ENCODE peak calls at places on chromosomes 12 and 14, in six cellular contexts. P is stomach, X is esophagus squamous epithelium, M is gastrocnemius medialis, D is GM12878, I is right lobe of liver. G is an unnamed sample.

GRCh38 chr14:55285048-55285652 is 13.9 kb downstream of the FBXO34 start:
- DNase-seq in P (no peak), X (no peak), M (peak; percentile 31), D (no peak), I (no peak), G (no peak)

GRCh38 chr14:48536318-48536717 is 860.9 kb upstream of the MDGA2 start:
- DNase-seq in P (no peak), X (no peak), M (no peak), D (no peak), I (no peak), G (no peak)

GRCh38 chr12:3049596-3050314 is 27.4 kb upstream of the TSPAN9 start:
- DNase-seq in P (no peak), X (no peak), M (no peak), D (no peak), I (no peak), G (no peak)

GRCh38 chr12:131857908-131858850 is 30.0 kb downstream of the MMP17 start:
- DNase-seq in P (no peak), X (no peak), M (no peak), D (no peak), I (no peak), G (no peak)

GRCh38 chr14:92986254-92987147 is 63.6 kb downstream of the CHGA start:
- DNase-seq in P (peak; percentile 72), X (no peak), M (no peak), D (no peak), I (peak; percentile 68), G (peak; percentile 71)

GRCh38 chr12:87439990-87440827 is 589.0 kb downstream of the C12orf50 start:
- DNase-seq in P (peak; percentile 46), X (no peak), M (no peak), D (no peak), I (no peak), G (no peak)

GRCh38 chr12:23548742-23549141 is 400.7 kb downstream of the SOX5 start:
- DNase-seq in P (no peak), X (no peak), M (no peak), D (no peak), I (no peak), G (no peak)

GRCh38 chr14:88607829-88608228 is 45.0 kb downstream of the ZC3H14 start:
- DNase-seq in P (no peak), X (no peak), M (no peak), D (no peak), I (no peak), G (no peak)

GRCh38 chr12:119864591-119864990 is 12.5 kb downstream of the CIT start:
- DNase-seq in P (no peak), X (no peak), M (no peak), D (no peak), I (no peak), G (no peak)

DNA sequence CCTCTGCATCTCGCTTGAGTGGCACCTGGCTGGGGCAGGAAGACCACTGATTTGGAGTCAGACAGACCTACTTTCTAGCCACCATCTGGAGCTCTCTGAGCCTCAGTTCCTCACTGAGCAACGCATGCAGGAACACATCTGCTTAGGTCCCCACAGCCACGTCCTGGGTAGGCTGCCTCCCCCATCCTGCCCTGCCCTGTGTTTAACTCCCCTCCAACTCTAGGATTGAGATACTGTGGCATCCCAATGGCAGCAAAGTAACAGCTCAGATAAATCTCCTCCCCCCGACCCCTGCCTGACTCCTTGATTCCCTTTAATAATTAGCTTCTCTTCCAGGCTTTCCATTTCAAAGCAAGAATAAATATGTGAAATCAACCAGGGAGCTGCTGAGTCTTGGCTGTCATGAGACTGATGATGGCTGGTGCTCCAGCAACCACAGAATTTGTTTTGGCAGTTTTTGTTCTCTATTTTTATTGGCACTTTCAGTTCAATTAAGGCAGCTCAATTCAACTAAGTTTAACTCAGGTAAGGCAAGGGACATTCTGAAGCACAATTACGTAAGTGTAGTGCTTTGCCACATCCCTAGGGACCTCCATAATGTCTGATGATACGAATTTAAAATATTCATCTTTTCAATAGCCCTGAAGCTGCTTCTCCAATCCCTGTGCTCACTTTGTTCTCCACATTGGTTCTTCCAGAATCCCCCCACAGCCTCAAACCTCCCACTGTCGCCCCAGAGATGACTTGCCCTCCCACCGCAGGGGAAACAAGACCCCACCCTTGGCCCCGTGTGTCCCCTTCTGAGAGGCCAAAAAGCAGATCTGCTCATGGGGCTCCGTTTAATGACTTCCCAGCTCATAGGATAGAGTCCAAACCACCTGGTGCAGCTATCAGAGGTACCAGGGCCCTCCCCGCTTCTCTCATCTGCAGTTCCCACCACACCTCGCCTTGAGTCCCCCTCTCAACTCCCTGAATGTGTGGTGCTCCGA is 58.2 kb downstream of the ESR2 start:
- DNase-seq in P (no peak), X (no peak), M (no peak), D (peak; percentile 93), I (no peak), G (no peak)
- H3K4me3 ChIP-seq in P (no peak overlapping the region), X (no peak overlapping the region), M (no peak overlapping the region), D (peak overlapping the region; percentile 33), I (no peak overlapping the region), G (no peak overlapping the region)

DNA sequence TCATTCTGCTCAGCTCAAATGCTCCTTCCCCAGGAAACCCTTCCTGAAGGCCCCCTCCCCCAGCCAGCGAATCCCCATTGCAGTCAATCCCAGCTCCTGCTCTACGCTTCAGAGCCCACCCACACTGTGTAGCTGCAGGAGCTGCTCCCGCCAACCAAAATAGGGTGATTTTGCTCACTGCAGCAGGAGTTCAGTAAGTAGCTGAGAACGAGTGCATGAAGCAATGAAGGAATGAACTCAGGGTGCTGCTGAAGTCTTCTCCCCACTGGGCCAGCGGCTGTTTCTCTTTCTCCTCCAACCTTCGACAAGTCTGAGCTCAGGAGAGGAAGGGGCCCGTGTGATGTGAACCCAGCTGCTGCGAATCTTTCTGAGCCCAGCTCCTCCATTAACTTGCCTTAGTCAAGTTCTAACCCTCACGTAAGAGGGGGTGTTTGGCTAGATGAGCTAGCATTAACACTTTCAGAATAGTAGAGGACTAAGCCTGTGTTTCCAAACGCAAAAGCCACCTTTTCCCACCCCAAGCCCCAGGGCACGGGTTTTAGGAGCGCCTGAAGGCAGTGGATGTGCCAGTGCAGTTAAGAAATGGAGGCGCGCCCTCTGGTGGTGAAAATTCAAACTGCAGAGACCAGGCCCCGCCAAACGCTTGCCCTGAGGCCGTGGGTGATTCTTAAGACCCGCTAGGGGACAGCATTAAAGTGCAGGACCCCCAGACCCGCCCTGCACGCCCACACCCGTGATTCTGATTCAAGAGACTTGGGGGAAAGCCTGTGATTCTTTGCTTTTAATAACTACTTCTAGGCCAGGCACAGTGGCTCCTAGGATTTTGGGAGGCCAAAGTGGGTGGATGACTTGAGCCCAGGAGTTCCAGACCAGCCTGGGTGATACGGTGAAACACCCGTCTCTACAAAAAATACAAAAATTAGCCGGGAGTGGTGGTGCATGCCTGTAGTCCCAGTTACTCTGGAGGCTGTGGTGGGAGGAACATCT is 11.9 kb upstream of the SERPINA4 start:
- DNase-seq in P (peak; percentile 63), X (no peak), M (no peak), D (no peak), I (peak; percentile 46), G (peak; percentile 29)
- TF ChIP-seq POLR2A in P (no peak), X (no peak), M (no peak), D (no peak), I (no peak), G (no peak)

GRCh38 chr12:8904665-8905064 is 9.6 kb upstream of the PHC1 start:
- DNase-seq in P (no peak), X (no peak), M (no peak), D (no peak), I (no peak), G (no peak)
- H3K4me3 ChIP-seq in P (no peak overlapping the region), X (no peak overlapping the region), M (no peak overlapping the region), D (no peak overlapping the region), I (no peak overlapping the region), G (no peak overlapping the region)

GRCh38 chr12:48865441-48866290 is at the start of gene RND1:
- DNase-seq in P (peak; percentile 95), X (peak; percentile 14), M (peak; percentile 84), D (peak; percentile 89), I (peak; percentile 88), G (peak; percentile 91)
- TF ChIP-seq POLR2A in P (no peak), X (peak; percentile 99), M (peak; percentile 94), D (peak; percentile 99), I (peak; percentile 99), G (peak; percentile 99)

GRCh38 chr12:53972152-53972702 is 699 bp upstream of the HOXC11 start:
- DNase-seq in P (no peak), X (no peak), M (no peak), D (no peak), I (no peak), G (no peak)

GRCh38 chr12:53973093-53974042 is at the start of gene HOXC11:
- DNase-seq in P (no peak), X (no peak), M (no peak), D (no peak), I (no peak), G (no peak)

GRCh38 chr12:53971686-53972085 is 1.2 kb upstream of the HOXC11 start:
- DNase-seq in P (no peak), X (no peak), M (no peak), D (no peak), I (no peak), G (no peak)

GRCh38 chr12:53971129-53971528 is 1.8 kb upstream of the HOXC11 start:
- DNase-seq in P (no peak), X (no peak), M (no peak), D (no peak), I (no peak), G (no peak)

GRCh38 chr12:53972722-53973092 is 219 bp upstream of the HOXC11 start:
- DNase-seq in P (no peak), X (no peak), M (no peak), D (no peak), I (no peak), G (no peak)
- H3K4me3 ChIP-seq in P (no peak overlapping the region), X (no peak overlapping the region), M (peak overlapping the region; percentile 62), D (no peak overlapping the region), I (no peak overlapping the region), G (no peak overlapping the region)

DNA sequence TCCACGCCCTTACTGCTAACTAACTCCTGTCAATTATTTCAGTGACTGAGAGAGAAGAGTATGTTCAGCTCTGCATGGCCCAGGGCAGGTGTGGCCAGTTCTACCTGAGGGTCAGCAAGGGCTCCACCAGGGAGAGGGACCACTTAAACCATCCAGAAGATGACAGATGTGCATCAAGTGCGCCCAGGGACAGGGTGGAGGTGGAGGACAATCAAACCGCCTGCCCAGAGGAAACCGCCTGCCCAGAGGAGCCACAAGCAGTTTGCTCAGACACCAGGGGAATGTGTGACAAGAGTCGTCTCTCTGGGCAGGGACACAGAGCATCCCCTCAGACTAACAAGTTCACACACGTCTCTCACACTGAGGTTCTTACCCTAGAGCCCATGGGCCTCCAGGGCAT is 14.5 kb downstream of the DPF3 start:
- DNase-seq in P (no peak), X (no peak), M (no peak), D (no peak), I (no peak), G (no peak)
- TF ChIP-seq POLR2A in P (no peak), X (no peak), M (no peak), D (no peak), I (no peak), G (no peak)

DNA sequence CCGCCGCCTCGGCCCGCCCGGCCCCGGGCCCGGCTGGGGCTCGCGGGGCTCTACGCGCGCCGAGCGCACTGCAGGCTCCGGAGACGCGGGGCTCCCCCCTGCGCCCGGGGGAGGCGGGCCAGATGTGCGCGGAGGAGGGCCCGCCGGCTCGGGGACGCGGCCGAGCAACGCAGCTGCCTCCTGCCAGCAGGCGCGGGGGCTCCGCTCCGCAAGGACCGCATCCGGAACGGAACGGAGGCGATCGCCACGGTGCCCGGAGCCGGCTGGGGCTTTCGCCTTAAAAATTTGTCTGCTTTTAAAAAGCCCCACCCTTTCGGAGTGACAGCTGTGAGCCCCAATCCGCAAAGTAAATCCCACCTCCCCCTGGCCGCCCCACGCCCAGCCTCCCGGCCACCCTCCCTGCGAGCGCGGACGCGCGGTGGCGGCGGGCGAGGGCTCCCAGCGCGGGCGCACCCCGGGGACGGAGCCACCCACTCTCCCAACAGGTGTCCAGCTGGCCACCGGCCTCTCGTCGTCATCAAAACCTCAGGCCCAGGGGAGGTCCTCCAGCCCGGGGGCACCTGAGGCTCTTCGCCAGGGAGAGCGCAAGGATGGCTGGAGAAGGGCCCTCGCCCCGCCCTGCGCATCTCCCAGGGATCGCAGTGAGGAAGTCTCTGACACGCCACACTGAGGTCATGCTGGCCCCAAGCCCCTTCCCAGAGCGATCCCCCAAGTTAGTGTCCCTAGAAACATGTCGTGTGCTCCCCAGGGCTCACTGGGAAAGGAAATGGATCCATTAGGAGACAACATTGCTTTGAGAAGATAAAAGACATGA is at the start of gene TMEM132D:
- DNase-seq in P (no peak), X (no peak), M (no peak), D (no peak), I (no peak), G (no peak)
- H3K4me3 ChIP-seq in P (peak within 1 kb of the TSS; percentile 31), X (no peak within 1 kb of the TSS), M (no peak within 1 kb of the TSS), D (no peak within 1 kb of the TSS), I (no peak within 1 kb of the TSS), G (no peak within 1 kb of the TSS)